ENCODE peak calls at places on chromosomes 5 and 9, in nine cellular contexts. One of them, this sample, is unnamed. For H3K27me3 and H3K4me1, the result is how much of the 10 kb centered on the place peaks cover.

GRCh38 chr5:71631070-71631469 is 43.9 kb downstream of the MCCC2 start:
- ATAC-seq in PC-3: no peak
- ATAC-seq in HepG2: no peak
- ATAC-seq in K562: no peak
- ATAC-seq in aorta: no peak
- ATAC-seq in CD8-positive, alpha-beta T cell: no peak
- ATAC-seq in HCT116: no peak
- ATAC-seq in lower lobe of right lung: no peak
- ATAC-seq in lung: no peak
- ATAC-seq in this sample: no peak

GRCh38 chr5:41212935-41213334 is 397 bp downstream of the C6 start:
- ATAC-seq in PC-3: no peak
- ATAC-seq in HepG2: peak
- ATAC-seq in K562: no peak
- ATAC-seq in aorta: no peak
- ATAC-seq in CD8-positive, alpha-beta T cell: no peak
- ATAC-seq in HCT116: no peak
- ATAC-seq in lower lobe of right lung: no peak
- ATAC-seq in lung: no peak
- ATAC-seq in this sample: no peak

GRCh38 chr9:107732781-107733529 is 243.4 kb upstream of the KLF4 start:
- ATAC-seq in PC-3: peak
- ATAC-seq in HepG2: no peak
- ATAC-seq in K562: no peak
- ATAC-seq in aorta: peak
- ATAC-seq in CD8-positive, alpha-beta T cell: no peak
- ATAC-seq in HCT116: no peak
- ATAC-seq in lower lobe of right lung: peak
- ATAC-seq in lung: peak
- ATAC-seq in this sample: peak

GRCh38 chr5:107869459-107870115 is 198.8 kb upstream of the EFNA5 start:
- ATAC-seq in PC-3: peak
- ATAC-seq in HepG2: no peak
- ATAC-seq in K562: no peak
- ATAC-seq in aorta: no peak
- ATAC-seq in CD8-positive, alpha-beta T cell: no peak
- ATAC-seq in HCT116: peak
- ATAC-seq in lower lobe of right lung: no peak
- ATAC-seq in lung: no peak
- ATAC-seq in this sample: no peak

GRCh38 chr5:73233461-73234151 is 60.6 kb downstream of the TMEM174 start:
- ATAC-seq in PC-3: no peak
- ATAC-seq in HepG2: peak
- ATAC-seq in K562: peak
- ATAC-seq in aorta: peak
- ATAC-seq in CD8-positive, alpha-beta T cell: peak
- ATAC-seq in HCT116: no peak
- ATAC-seq in lower lobe of right lung: peak
- ATAC-seq in lung: peak
- ATAC-seq in this sample: peak

GRCh38 chr9:104984121-104984520 is 56.2 kb upstream of the ABCA1 start:
- ATAC-seq in PC-3: no peak
- ATAC-seq in HepG2: no peak
- ATAC-seq in K562: no peak
- ATAC-seq in aorta: no peak
- ATAC-seq in CD8-positive, alpha-beta T cell: no peak
- ATAC-seq in HCT116: no peak
- ATAC-seq in lower lobe of right lung: no peak
- ATAC-seq in lung: no peak
- ATAC-seq in this sample: no peak

GRCh38 chr9:78871452-78872331 is 574.8 kb downstream of the PSAT1 start:
- ATAC-seq in PC-3: peak
- ATAC-seq in HepG2: no peak
- ATAC-seq in K562: no peak
- ATAC-seq in aorta: no peak
- ATAC-seq in CD8-positive, alpha-beta T cell: no peak
- ATAC-seq in HCT116: peak
- ATAC-seq in lower lobe of right lung: no peak
- ATAC-seq in lung: no peak
- ATAC-seq in this sample: no peak

GRCh38 chr9:69307446-69308216 is 17.4 kb upstream of the ENTREP1 start:
- ATAC-seq in PC-3: no peak
- ATAC-seq in HepG2: no peak
- ATAC-seq in K562: no peak
- ATAC-seq in aorta: no peak
- ATAC-seq in CD8-positive, alpha-beta T cell: no peak
- ATAC-seq in HCT116: no peak
- ATAC-seq in lower lobe of right lung: peak
- ATAC-seq in lung: peak
- ATAC-seq in this sample: peak

GRCh38 chr5:130912088-130912487 is 253.0 kb downstream of the HINT1 start:
- ATAC-seq in PC-3: no peak
- ATAC-seq in HepG2: no peak
- ATAC-seq in K562: no peak
- ATAC-seq in aorta: no peak
- ATAC-seq in CD8-positive, alpha-beta T cell: no peak
- ATAC-seq in HCT116: peak
- ATAC-seq in lower lobe of right lung: no peak
- ATAC-seq in lung: no peak
- ATAC-seq in this sample: no peak

GRCh38 chr9:135591491-135592330 is 30.2 kb downstream of the PAEP start:
- ATAC-seq in PC-3: no peak
- ATAC-seq in HepG2: no peak
- ATAC-seq in K562: no peak
- ATAC-seq in aorta: peak
- ATAC-seq in CD8-positive, alpha-beta T cell: no peak
- ATAC-seq in HCT116: no peak
- ATAC-seq in lower lobe of right lung: no peak
- ATAC-seq in lung: no peak
- ATAC-seq in this sample: no peak

GRCh38 chr9:82038897-82039296 is 50.3 kb downstream of the SPATA31D1 start:
- ATAC-seq in PC-3: no peak
- ATAC-seq in HepG2: no peak
- ATAC-seq in K562: no peak
- ATAC-seq in aorta: no peak
- ATAC-seq in CD8-positive, alpha-beta T cell: no peak
- ATAC-seq in HCT116: no peak
- ATAC-seq in lower lobe of right lung: no peak
- ATAC-seq in lung: no peak
- ATAC-seq in this sample: no peak

GRCh38 chr5:220008-220407 is 1.9 kb downstream of the SDHA start:
- ATAC-seq in PC-3: no peak
- ATAC-seq in HepG2: no peak
- ATAC-seq in K562: no peak
- ATAC-seq in aorta: no peak
- ATAC-seq in CD8-positive, alpha-beta T cell: no peak
- ATAC-seq in HCT116: no peak
- ATAC-seq in lower lobe of right lung: no peak
- ATAC-seq in lung: no peak
- ATAC-seq in this sample: no peak

GRCh38 chr9:129933709-129934586 is 98.7 kb downstream of the USP20 start:
- ATAC-seq in PC-3: no peak
- ATAC-seq in HepG2: no peak
- ATAC-seq in K562: no peak
- ATAC-seq in aorta: no peak
- ATAC-seq in CD8-positive, alpha-beta T cell: no peak
- ATAC-seq in HCT116: no peak
- ATAC-seq in lower lobe of right lung: no peak
- ATAC-seq in lung: no peak
- ATAC-seq in this sample: no peak

GRCh38 chr9:4070266-4070665 is 229.6 kb downstream of the GLIS3 start:
- ATAC-seq in PC-3: no peak
- ATAC-seq in HepG2: no peak
- ATAC-seq in K562: no peak
- ATAC-seq in aorta: no peak
- ATAC-seq in CD8-positive, alpha-beta T cell: no peak
- ATAC-seq in HCT116: no peak
- ATAC-seq in lower lobe of right lung: no peak
- ATAC-seq in lung: no peak
- ATAC-seq in this sample: no peak

GRCh38 chr9:137293482-137294090 is 8.5 kb downstream of the NRARP start:
- ATAC-seq in PC-3: peak
- ATAC-seq in HepG2: peak
- ATAC-seq in K562: no peak
- ATAC-seq in aorta: no peak
- ATAC-seq in CD8-positive, alpha-beta T cell: no peak
- ATAC-seq in HCT116: no peak
- ATAC-seq in lower lobe of right lung: peak
- ATAC-seq in lung: no peak
- ATAC-seq in this sample: no peak
- H3K27me3 ChIP-seq in PC-3: under half
- H3K27me3 ChIP-seq in HepG2: under half
- H3K27me3 ChIP-seq in K562: under half
- H3K27me3 ChIP-seq in aorta: under half
- H3K27me3 ChIP-seq in CD8-positive, alpha-beta T cell: under half
- H3K27me3 ChIP-seq in HCT116: under half
- H3K27me3 ChIP-seq in lower lobe of right lung: under half
- H3K27me3 ChIP-seq in lung: under half
- H3K27me3 ChIP-seq in this sample: half or more

DNA sequence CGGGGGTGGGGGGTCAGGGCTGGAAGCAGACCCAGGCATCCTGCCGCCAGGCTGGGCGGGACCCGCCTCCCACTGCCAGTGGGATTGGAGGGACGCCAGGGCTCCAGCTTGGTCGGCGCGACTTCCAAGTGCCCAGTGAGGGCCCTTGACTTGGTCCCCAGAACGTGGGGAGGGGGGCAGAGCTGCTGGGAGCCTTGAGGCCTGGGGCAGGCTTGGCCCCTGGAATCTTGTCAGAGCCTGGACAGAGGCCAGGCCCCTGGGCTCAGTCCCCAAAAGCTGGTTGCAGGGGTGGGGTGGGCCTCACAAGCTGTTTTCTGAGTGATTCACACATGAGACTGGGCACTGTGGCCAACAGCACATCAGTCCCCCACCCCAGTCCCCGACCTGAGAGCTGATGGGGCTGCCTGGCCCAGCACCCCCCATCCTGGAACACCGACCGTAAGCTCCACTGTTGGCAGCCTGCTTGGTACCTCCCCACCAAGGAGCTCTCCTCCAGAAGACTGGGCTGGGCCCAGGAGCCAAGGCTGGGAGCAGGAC is 528 bp downstream of the CLIC3 start:
- ATAC-seq in PC-3: peak
- ATAC-seq in HepG2: no peak
- ATAC-seq in K562: no peak
- ATAC-seq in aorta: no peak
- ATAC-seq in CD8-positive, alpha-beta T cell: no peak
- ATAC-seq in HCT116: peak
- ATAC-seq in lower lobe of right lung: peak
- ATAC-seq in lung: peak
- ATAC-seq in this sample: no peak
- H3K4me1 ChIP-seq in PC-3: under half
- H3K4me1 ChIP-seq in HepG2: half or more
- H3K4me1 ChIP-seq in K562: under half
- H3K4me1 ChIP-seq in aorta: under half
- H3K4me1 ChIP-seq in CD8-positive, alpha-beta T cell: half or more
- H3K4me1 ChIP-seq in HCT116: half or more
- H3K4me1 ChIP-seq in lower lobe of right lung: half or more
- H3K4me1 ChIP-seq in lung: under half
- H3K4me1 ChIP-seq in this sample: under half

DNA sequence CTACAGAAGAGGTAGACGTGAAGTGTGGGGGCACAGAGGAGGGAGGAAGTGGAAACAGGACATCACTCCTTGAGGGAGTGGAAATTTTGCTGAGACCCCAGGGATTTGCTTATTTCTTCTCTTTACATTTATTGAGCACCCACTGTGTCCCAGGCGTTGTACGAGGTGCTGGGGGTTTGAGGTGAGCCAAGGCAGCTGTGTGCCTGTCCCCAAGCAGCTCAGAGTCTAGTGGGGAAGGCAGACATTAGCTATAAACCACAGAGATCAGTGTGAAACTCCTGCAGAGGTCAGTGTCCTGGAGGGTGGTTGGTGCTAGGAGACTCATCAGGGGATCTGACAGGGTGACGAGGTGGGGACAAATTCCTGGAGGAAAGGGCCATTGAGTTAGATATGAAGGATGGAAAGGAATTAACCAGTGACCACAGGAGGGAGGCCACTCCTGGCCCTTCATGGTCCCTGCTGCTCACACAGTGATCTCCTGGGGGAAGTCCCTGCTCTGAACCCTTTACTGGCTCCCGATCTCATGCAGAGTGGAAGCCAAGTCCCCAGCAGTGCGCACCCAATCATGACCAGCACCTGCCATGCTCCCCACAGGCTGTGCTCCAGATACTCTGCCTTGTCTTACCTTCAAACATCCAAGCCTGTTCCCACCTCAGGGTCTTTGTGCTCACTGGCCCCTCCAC is 3.4 kb upstream of the CXCL14 start:
- ATAC-seq in PC-3: no peak
- ATAC-seq in HepG2: no peak
- ATAC-seq in K562: peak
- ATAC-seq in aorta: no peak
- ATAC-seq in CD8-positive, alpha-beta T cell: no peak
- ATAC-seq in HCT116: no peak
- ATAC-seq in lower lobe of right lung: no peak
- ATAC-seq in lung: no peak
- ATAC-seq in this sample: no peak
- H3K27me3 ChIP-seq in PC-3: half or more
- H3K27me3 ChIP-seq in HepG2: under half
- H3K27me3 ChIP-seq in K562: half or more
- H3K27me3 ChIP-seq in aorta: under half
- H3K27me3 ChIP-seq in CD8-positive, alpha-beta T cell: under half
- H3K27me3 ChIP-seq in HCT116: under half
- H3K27me3 ChIP-seq in lower lobe of right lung: under half
- H3K27me3 ChIP-seq in lung: under half
- H3K27me3 ChIP-seq in this sample: half or more

GRCh38 chr5:59124983-59125960 is 542.4 kb downstream of the RAB3C start:
- ATAC-seq in PC-3: no peak
- ATAC-seq in HepG2: no peak
- ATAC-seq in K562: no peak
- ATAC-seq in aorta: no peak
- ATAC-seq in CD8-positive, alpha-beta T cell: no peak
- ATAC-seq in HCT116: no peak
- ATAC-seq in lower lobe of right lung: no peak
- ATAC-seq in lung: no peak
- ATAC-seq in this sample: no peak

GRCh38 chr5:59128646-59129290 is 545.9 kb downstream of the RAB3C start:
- ATAC-seq in PC-3: no peak
- ATAC-seq in HepG2: no peak
- ATAC-seq in K562: no peak
- ATAC-seq in aorta: no peak
- ATAC-seq in CD8-positive, alpha-beta T cell: no peak
- ATAC-seq in HCT116: no peak
- ATAC-seq in lower lobe of right lung: no peak
- ATAC-seq in lung: no peak
- ATAC-seq in this sample: no peak

GRCh38 chr5:59126665-59127354 is 543.9 kb downstream of the RAB3C start:
- ATAC-seq in PC-3: peak
- ATAC-seq in HepG2: no peak
- ATAC-seq in K562: no peak
- ATAC-seq in aorta: no peak
- ATAC-seq in CD8-positive, alpha-beta T cell: no peak
- ATAC-seq in HCT116: peak
- ATAC-seq in lower lobe of right lung: peak
- ATAC-seq in lung: no peak
- ATAC-seq in this sample: no peak

GRCh38 chr5:59123595-59124561 is 541.0 kb downstream of the RAB3C start:
- ATAC-seq in PC-3: no peak
- ATAC-seq in HepG2: no peak
- ATAC-seq in K562: no peak
- ATAC-seq in aorta: no peak
- ATAC-seq in CD8-positive, alpha-beta T cell: peak
- ATAC-seq in HCT116: no peak
- ATAC-seq in lower lobe of right lung: no peak
- ATAC-seq in lung: no peak
- ATAC-seq in this sample: no peak

GRCh38 chr5:59125961-59126360 is 543.1 kb downstream of the RAB3C start:
- ATAC-seq in PC-3: no peak
- ATAC-seq in HepG2: no peak
- ATAC-seq in K562: no peak
- ATAC-seq in aorta: no peak
- ATAC-seq in CD8-positive, alpha-beta T cell: no peak
- ATAC-seq in HCT116: no peak
- ATAC-seq in lower lobe of right lung: no peak
- ATAC-seq in lung: no peak
- ATAC-seq in this sample: no peak
- H3K4me1 ChIP-seq in PC-3: under half
- H3K4me1 ChIP-seq in HepG2: under half
- H3K4me1 ChIP-seq in K562: under half
- H3K4me1 ChIP-seq in aorta: under half
- H3K4me1 ChIP-seq in CD8-positive, alpha-beta T cell: half or more
- H3K4me1 ChIP-seq in HCT116: under half
- H3K4me1 ChIP-seq in lower lobe of right lung: under half
- H3K4me1 ChIP-seq in lung: under half
- H3K4me1 ChIP-seq in this sample: under half

This sample was measured in gastroesophageal sphincter.